ENCODE peak calls at places on chromosomes 13 and 19, in ten cellular contexts. One of them, this sample, is unnamed.

GRCh38 chr13:83125791-83126190 is 756.5 kb downstream of the SLITRK1 start:
- DNase-seq in PC-3: no peak
- DNase-seq in choroid plexus epithelial cell: no peak
- DNase-seq in fibroblast of mammary gland: no peak
- DNase-seq in left lung: no peak
- DNase-seq in AG04450: no peak
- DNase-seq in uterus: no peak
- DNase-seq in fibroblast of lung: no peak
- DNase-seq in fibroblast of pulmonary artery: no peak
- DNase-seq in AG09309: no peak
- DNase-seq in this sample: no peak

GRCh38 chr19:16429066-16429758 is 42.6 kb downstream of the EPS15L1 start:
- DNase-seq in uterus: no peak
- DNase-seq in AG04450: no peak
- DNase-seq in fibroblast of mammary gland: no peak
- DNase-seq in PC-3: peak; percentile 8
- DNase-seq in left lung: no peak
- DNase-seq in fibroblast of pulmonary artery: no peak
- DNase-seq in choroid plexus epithelial cell: no peak
- DNase-seq in AG09309: no peak
- DNase-seq in fibroblast of lung: no peak
- DNase-seq in this sample: peak; percentile 69

GRCh38 chr13:113943821-113944565 is 29.9 kb downstream of the C13orf46 start:
- DNase-seq in AG09309: no peak
- DNase-seq in AG04450: no peak
- DNase-seq in fibroblast of mammary gland: no peak
- DNase-seq in fibroblast of lung: no peak
- DNase-seq in choroid plexus epithelial cell: no peak
- DNase-seq in PC-3: no peak
- DNase-seq in uterus: no peak
- DNase-seq in left lung: peak; percentile 70
- DNase-seq in fibroblast of pulmonary artery: no peak
- DNase-seq in this sample: no peak

GRCh38 chr13:28337196-28338045 is 157.5 kb downstream of the FLT1 start:
- DNase-seq in choroid plexus epithelial cell: peak; percentile 59
- DNase-seq in fibroblast of lung: peak; percentile 79
- DNase-seq in left lung: no peak
- DNase-seq in fibroblast of mammary gland: peak; percentile 91
- DNase-seq in AG04450: no peak
- DNase-seq in PC-3: peak; percentile 54
- DNase-seq in AG09309: peak; percentile 75
- DNase-seq in fibroblast of pulmonary artery: peak; percentile 86
- DNase-seq in uterus: no peak
- DNase-seq in this sample: peak; percentile 25

GRCh38 chr13:100154835-100155463 is 66.1 kb downstream of the PCCA start:
- DNase-seq in uterus: no peak
- DNase-seq in fibroblast of pulmonary artery: no peak
- DNase-seq in choroid plexus epithelial cell: no peak
- DNase-seq in AG04450: no peak
- DNase-seq in fibroblast of lung: no peak
- DNase-seq in AG09309: no peak
- DNase-seq in fibroblast of mammary gland: no peak
- DNase-seq in PC-3: no peak
- DNase-seq in left lung: no peak
- DNase-seq in this sample: no peak

GRCh38 chr13:74132768-74133656 is 1.2 kb downstream of the KLF12 start:
- DNase-seq in uterus: peak; percentile 24
- DNase-seq in left lung: peak; percentile 78
- DNase-seq in AG04450: no peak
- DNase-seq in choroid plexus epithelial cell: peak; percentile 68
- DNase-seq in fibroblast of mammary gland: no peak
- DNase-seq in AG09309: no peak
- DNase-seq in PC-3: no peak
- DNase-seq in fibroblast of lung: peak; percentile 68
- DNase-seq in fibroblast of pulmonary artery: peak; percentile 62
- DNase-seq in this sample: peak; percentile 16

GRCh38 chr13:23928985-23929384 is 31.7 kb upstream of the C1QTNF9B start:
- DNase-seq in uterus: no peak
- DNase-seq in AG09309: peak; percentile 13
- DNase-seq in fibroblast of lung: peak; percentile 93
- DNase-seq in AG04450: peak; percentile 42
- DNase-seq in left lung: no peak
- DNase-seq in fibroblast of pulmonary artery: peak; percentile 71
- DNase-seq in PC-3: peak; percentile 80
- DNase-seq in choroid plexus epithelial cell: peak; percentile 84
- DNase-seq in fibroblast of mammary gland: peak; percentile 89
- DNase-seq in this sample: peak; percentile 92

GRCh38 chr19:37979547-37980082 is 72.6 kb downstream of the SIPA1L3 start:
- DNase-seq in PC-3: no peak
- DNase-seq in fibroblast of mammary gland: no peak
- DNase-seq in fibroblast of lung: peak; percentile 69
- DNase-seq in fibroblast of pulmonary artery: no peak
- DNase-seq in left lung: no peak
- DNase-seq in AG04450: no peak
- DNase-seq in choroid plexus epithelial cell: no peak
- DNase-seq in AG09309: no peak
- DNase-seq in uterus: no peak
- DNase-seq in this sample: peak; percentile 91

GRCh38 chr13:97339019-97339988 is 94.7 kb upstream of the RAP2A start:
- DNase-seq in AG04450: peak; percentile 95
- DNase-seq in choroid plexus epithelial cell: peak; percentile 57
- DNase-seq in left lung: no peak
- DNase-seq in PC-3: no peak
- DNase-seq in AG09309: peak; percentile 82
- DNase-seq in uterus: peak; percentile 71
- DNase-seq in fibroblast of pulmonary artery: peak; percentile 93
- DNase-seq in fibroblast of mammary gland: peak; percentile 97
- DNase-seq in fibroblast of lung: peak; percentile 86
- DNase-seq in this sample: no peak

GRCh38 chr19:17125728-17126677 is 50.4 kb downstream of the MYO9B start:
- DNase-seq in choroid plexus epithelial cell: peak; percentile 51
- DNase-seq in fibroblast of mammary gland: peak; percentile 48
- DNase-seq in AG09309: no peak
- DNase-seq in fibroblast of lung: peak; percentile 13
- DNase-seq in PC-3: no peak
- DNase-seq in uterus: peak; percentile 44
- DNase-seq in left lung: peak; percentile 92
- DNase-seq in AG04450: no peak
- DNase-seq in fibroblast of pulmonary artery: peak; percentile 46
- DNase-seq in this sample: no peak

GRCh38 chr13:31860002-31860401 is 120.7 kb downstream of the RXFP2 start:
- DNase-seq in choroid plexus epithelial cell: no peak
- DNase-seq in uterus: no peak
- DNase-seq in AG09309: no peak
- DNase-seq in left lung: no peak
- DNase-seq in fibroblast of pulmonary artery: no peak
- DNase-seq in AG04450: no peak
- DNase-seq in fibroblast of mammary gland: no peak
- DNase-seq in fibroblast of lung: no peak
- DNase-seq in PC-3: no peak
- DNase-seq in this sample: no peak

GRCh38 chr19:2616741-2617392 is 85.6 kb downstream of the GNG7 start:
- DNase-seq in fibroblast of mammary gland: no peak
- DNase-seq in AG04450: no peak
- DNase-seq in choroid plexus epithelial cell: no peak
- DNase-seq in left lung: peak; percentile 92
- DNase-seq in fibroblast of pulmonary artery: no peak
- DNase-seq in uterus: no peak
- DNase-seq in fibroblast of lung: no peak
- DNase-seq in AG09309: no peak
- DNase-seq in PC-3: no peak
- DNase-seq in this sample: no peak

GRCh38 chr13:71303144-71303543 is 563.9 kb downstream of the DACH1 start:
- DNase-seq in fibroblast of pulmonary artery: peak; percentile 11
- DNase-seq in fibroblast of mammary gland: no peak
- DNase-seq in uterus: no peak
- DNase-seq in AG04450: no peak
- DNase-seq in left lung: no peak
- DNase-seq in PC-3: no peak
- DNase-seq in AG09309: no peak
- DNase-seq in fibroblast of lung: peak; percentile 8
- DNase-seq in choroid plexus epithelial cell: peak; percentile 18
- DNase-seq in this sample: peak; percentile 23
- TF ChIP-seq CTCF in fibroblast of pulmonary artery: peak; percentile 20
- TF ChIP-seq CTCF in fibroblast of mammary gland: no peak
- TF ChIP-seq CTCF in uterus: no peak
- TF ChIP-seq CTCF in AG04450: no peak
- TF ChIP-seq CTCF in left lung: no peak
- TF ChIP-seq CTCF in PC-3: peak; percentile 24
- TF ChIP-seq CTCF in AG09309: no peak
- TF ChIP-seq CTCF in fibroblast of lung: peak; percentile 22
- TF ChIP-seq CTCF in choroid plexus epithelial cell: peak; percentile 35
- TF ChIP-seq CTCF in this sample: peak; percentile 40

DNA sequence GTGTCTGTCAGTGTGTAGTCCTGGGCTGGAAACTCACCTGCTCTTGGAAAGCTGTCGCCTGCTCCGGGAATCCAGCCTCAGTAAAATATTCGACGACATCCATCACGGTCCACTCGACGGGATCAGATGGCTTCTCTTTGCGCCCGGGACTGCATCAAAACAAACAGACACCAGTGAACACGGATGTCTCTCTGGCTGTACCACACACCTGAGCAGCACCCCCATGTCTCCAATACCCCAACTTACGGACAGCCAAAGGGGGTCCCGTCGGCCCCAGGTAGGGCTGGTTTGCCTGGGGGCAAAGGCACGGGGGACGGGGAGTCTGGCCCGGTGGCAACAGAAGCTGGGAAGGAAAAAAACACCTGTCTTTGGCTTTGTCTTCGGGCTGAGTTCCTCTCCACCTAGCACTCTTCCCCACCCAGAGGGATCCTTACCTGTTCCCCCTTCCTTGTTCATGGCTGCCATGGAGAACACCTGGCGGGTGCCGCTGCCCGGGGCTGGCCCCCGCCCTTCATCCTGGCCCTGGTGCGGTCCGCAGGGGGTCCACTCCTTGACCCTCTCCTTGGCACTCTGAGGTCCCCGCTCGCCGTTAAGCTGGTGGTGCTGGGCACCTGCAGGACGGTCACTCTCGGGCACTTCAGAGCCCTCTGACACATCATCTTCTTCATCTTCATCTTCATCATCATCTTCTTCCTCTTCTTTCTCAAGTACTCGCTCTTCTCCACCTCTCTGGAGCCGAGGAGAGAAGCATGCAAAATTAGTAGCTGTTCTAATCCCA is 1.7 kb downstream of the SAMD1 start:
- DNase-seq in left lung: no peak
- DNase-seq in AG04450: no peak
- DNase-seq in choroid plexus epithelial cell: no peak
- DNase-seq in PC-3: no peak
- DNase-seq in uterus: no peak
- DNase-seq in fibroblast of lung: no peak
- DNase-seq in AG09309: no peak
- DNase-seq in fibroblast of pulmonary artery: no peak
- DNase-seq in fibroblast of mammary gland: no peak
- DNase-seq in this sample: no peak
- H3K4me3 ChIP-seq in left lung: peak overlapping the region; percentile 73
- H3K4me3 ChIP-seq in AG04450: peak overlapping the region; percentile 77
- H3K4me3 ChIP-seq in choroid plexus epithelial cell: peak overlapping the region; percentile 59
- H3K4me3 ChIP-seq in PC-3: peak overlapping the region; percentile 67
- H3K4me3 ChIP-seq in uterus: no peak overlapping the region
- H3K4me3 ChIP-seq in fibroblast of lung: peak overlapping the region; percentile 61
- H3K4me3 ChIP-seq in AG09309: peak overlapping the region; percentile 34
- H3K4me3 ChIP-seq in fibroblast of pulmonary artery: peak overlapping the region; percentile 75
- H3K4me3 ChIP-seq in fibroblast of mammary gland: peak overlapping the region; percentile 40
- H3K4me3 ChIP-seq in this sample: peak overlapping the region; percentile 54

GRCh38 chr19:35026418-35026817 is 3.9 kb upstream of the SCN1B start:
- DNase-seq in fibroblast of mammary gland: no peak
- DNase-seq in uterus: no peak
- DNase-seq in fibroblast of pulmonary artery: no peak
- DNase-seq in choroid plexus epithelial cell: no peak
- DNase-seq in PC-3: no peak
- DNase-seq in AG04450: no peak
- DNase-seq in left lung: no peak
- DNase-seq in fibroblast of lung: no peak
- DNase-seq in AG09309: no peak
- DNase-seq in this sample: no peak

GRCh38 chr19:35027009-35027408 is 3.3 kb upstream of the SCN1B start:
- DNase-seq in fibroblast of lung: no peak
- DNase-seq in fibroblast of mammary gland: no peak
- DNase-seq in PC-3: no peak
- DNase-seq in left lung: no peak
- DNase-seq in uterus: no peak
- DNase-seq in fibroblast of pulmonary artery: no peak
- DNase-seq in AG09309: no peak
- DNase-seq in choroid plexus epithelial cell: no peak
- DNase-seq in AG04450: no peak
- DNase-seq in this sample: no peak

GRCh38 chr19:35024095-35024494 is 6.2 kb upstream of the SCN1B start:
- DNase-seq in fibroblast of lung: no peak
- DNase-seq in uterus: no peak
- DNase-seq in choroid plexus epithelial cell: no peak
- DNase-seq in fibroblast of mammary gland: no peak
- DNase-seq in fibroblast of pulmonary artery: no peak
- DNase-seq in PC-3: no peak
- DNase-seq in left lung: no peak
- DNase-seq in AG09309: no peak
- DNase-seq in AG04450: no peak
- DNase-seq in this sample: no peak

GRCh38 chr19:35027851-35028599 is 2.2 kb upstream of the SCN1B start:
- DNase-seq in fibroblast of lung: peak; percentile 58
- DNase-seq in AG04450: no peak
- DNase-seq in fibroblast of mammary gland: peak; percentile 33
- DNase-seq in fibroblast of pulmonary artery: no peak
- DNase-seq in PC-3: peak; percentile 9
- DNase-seq in left lung: no peak
- DNase-seq in AG09309: no peak
- DNase-seq in choroid plexus epithelial cell: peak; percentile 76
- DNase-seq in uterus: no peak
- DNase-seq in this sample: no peak

DNA sequence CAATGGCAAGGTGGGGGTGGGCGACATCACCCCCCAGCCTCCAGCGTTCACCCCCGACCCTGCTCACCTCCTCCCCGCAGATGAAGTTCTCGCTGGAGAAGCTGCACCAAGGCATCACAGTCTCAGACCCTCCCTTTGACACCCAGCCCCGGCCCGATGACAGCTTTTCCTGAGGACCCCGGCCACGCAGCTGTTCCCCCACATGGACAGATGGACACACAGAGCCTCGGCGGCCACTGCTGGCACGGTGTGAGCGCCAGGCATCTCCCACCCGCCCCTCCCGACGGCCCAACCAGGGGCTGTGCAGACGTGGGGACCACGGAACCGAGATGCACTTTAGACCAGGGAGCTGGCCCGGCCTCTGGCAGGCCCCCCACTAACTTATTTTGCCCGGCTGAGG is 4.3 kb upstream of the SCN1B start:
- DNase-seq in AG09309: no peak
- DNase-seq in PC-3: no peak
- DNase-seq in uterus: no peak
- DNase-seq in left lung: no peak
- DNase-seq in fibroblast of lung: no peak
- DNase-seq in fibroblast of mammary gland: no peak
- DNase-seq in fibroblast of pulmonary artery: no peak
- DNase-seq in choroid plexus epithelial cell: no peak
- DNase-seq in AG04450: no peak
- DNase-seq in this sample: no peak
- TF ChIP-seq CTCF in AG09309: no peak
- TF ChIP-seq CTCF in PC-3: no peak
- TF ChIP-seq CTCF in uterus: no peak
- TF ChIP-seq CTCF in left lung: no peak
- TF ChIP-seq CTCF in fibroblast of lung: no peak
- TF ChIP-seq CTCF in fibroblast of mammary gland: no peak
- TF ChIP-seq CTCF in fibroblast of pulmonary artery: no peak
- TF ChIP-seq CTCF in choroid plexus epithelial cell: no peak
- TF ChIP-seq CTCF in AG04450: no peak
- TF ChIP-seq CTCF in this sample: no peak

GRCh38 chr19:40663712-40664692 is 26.4 kb downstream of the NUMBL start:
- DNase-seq in fibroblast of pulmonary artery: no peak
- DNase-seq in PC-3: peak; percentile 26
- DNase-seq in uterus: peak; percentile 68
- DNase-seq in choroid plexus epithelial cell: no peak
- DNase-seq in fibroblast of lung: peak; percentile 61
- DNase-seq in AG09309: no peak
- DNase-seq in left lung: no peak
- DNase-seq in AG04450: no peak
- DNase-seq in fibroblast of mammary gland: peak; percentile 61
- DNase-seq in this sample: no peak
- H3K4me3 ChIP-seq in fibroblast of pulmonary artery: peak overlapping the region; percentile 57
- H3K4me3 ChIP-seq in PC-3: peak overlapping the region; percentile 82
- H3K4me3 ChIP-seq in uterus: peak overlapping the region; percentile 39
- H3K4me3 ChIP-seq in choroid plexus epithelial cell: peak overlapping the region; percentile 66
- H3K4me3 ChIP-seq in fibroblast of lung: peak overlapping the region; percentile 65
- H3K4me3 ChIP-seq in AG09309: peak overlapping the region; percentile 56
- H3K4me3 ChIP-seq in left lung: peak overlapping the region; percentile 71
- H3K4me3 ChIP-seq in AG04450: peak overlapping the region; percentile 61
- H3K4me3 ChIP-seq in fibroblast of mammary gland: peak overlapping the region; percentile 51
- H3K4me3 ChIP-seq in this sample: peak overlapping the region; percentile 66